ENCODE peak calls at places on chromosome 16, in four cellular contexts. One of them, this sample, is unnamed.

GRCh38 chr16:85222151-85222863 is 110.0 kb upstream of the CIBAR2 start:
- DNase-seq in GM23248: no peak
- DNase-seq in NCI-H1105 treated with DMSO at 0.1 percent for 48 hours: no peak
- DNase-seq in ACHN: no peak
- DNase-seq in this sample: no peak

GRCh38 chr16:89476379-89476778 is 14.0 kb downstream of the ANKRD11 start:
- DNase-seq in NCI-H1105 treated with DMSO at 0.1 percent for 48 hours: no peak
- DNase-seq in GM23248: no peak
- DNase-seq in ACHN: no peak
- DNase-seq in this sample: no peak

GRCh38 chr16:77373726-77374125 is 61.1 kb downstream of the ADAMTS18 start:
- DNase-seq in ACHN: no peak
- DNase-seq in GM23248: no peak
- DNase-seq in NCI-H1105 treated with DMSO at 0.1 percent for 48 hours: no peak
- DNase-seq in this sample: peak; percentile 66

GRCh38 chr16:27526169-27526568 is 23.5 kb downstream of the GTF3C1 start:
- DNase-seq in NCI-H1105 treated with DMSO at 0.1 percent for 48 hours: peak; percentile 70
- DNase-seq in GM23248: no peak
- DNase-seq in ACHN: no peak
- DNase-seq in this sample: peak; percentile 39

GRCh38 chr16:67555795-67556212 is 6.5 kb upstream of the CTCF start:
- DNase-seq in NCI-H1105 treated with DMSO at 0.1 percent for 48 hours: no peak
- DNase-seq in GM23248: peak; percentile 74
- DNase-seq in ACHN: peak; percentile 33
- DNase-seq in this sample: no peak

GRCh38 chr16:80303691-80304090 is 237.1 kb upstream of the DYNLRB2 start:
- DNase-seq in GM23248: no peak
- DNase-seq in ACHN: no peak
- DNase-seq in NCI-H1105 treated with DMSO at 0.1 percent for 48 hours: no peak
- DNase-seq in this sample: peak; percentile 47

GRCh38 chr16:22225060-22225459 is 19.0 kb downstream of the EEF2K start:
- DNase-seq in NCI-H1105 treated with DMSO at 0.1 percent for 48 hours: no peak
- DNase-seq in ACHN: no peak
- DNase-seq in GM23248: peak; percentile 24
- DNase-seq in this sample: peak; percentile 41

GRCh38 chr16:17408955-17409441 is 61.8 kb downstream of the XYLT1 start:
- DNase-seq in ACHN: no peak
- DNase-seq in GM23248: no peak
- DNase-seq in NCI-H1105 treated with DMSO at 0.1 percent for 48 hours: no peak
- DNase-seq in this sample: no peak

This sample was measured in DMS79 treated with DMSO at 0.1 percent for 48 hours.